ENCODE peak calls at places on chromosome 7, in nine cellular contexts. P is activated T-cell treated with anti-CD3 and anti-CD28 coated beads, Interleukin-2, amount 50 U/mL, for 24 hours; B is cardiac muscle cell; L is A172; C is activated T-helper 1 cell treated with anti-CD3 and anti-CD28 coated beads, Interleukin-2, amount 50 U/mL, for 16 hours; X is GM03348; G is NCI-H1436; R is globus pallidus; K is GM20000. F is an unnamed sample.

GRCh38 chr7:99005776-99006175 is 127.4 kb downstream of the TRRAP start:
- DNase-seq in C (no peak), L (no peak), R (peak), X (no peak), P (no peak), G (no peak), B (no peak), K (peak), F (peak)

GRCh38 chr7:47518827-47519226 is 63.1 kb downstream of the TNS3 start:
- DNase-seq in C (no peak), B (no peak), G (no peak), K (no peak), L (no peak), P (no peak), X (peak), R (no peak), F (no peak)

GRCh38 chr7:122790558-122790957 is 87.8 kb upstream of the RNF148 start:
- DNase-seq in P (no peak), X (no peak), R (no peak), G (peak), K (no peak), B (no peak), C (no peak), L (no peak), F (no peak)

GRCh38 chr7:81367335-81367801 is 402.5 kb downstream of the HGF start:
- DNase-seq in X (peak), L (no peak), K (no peak), C (no peak), R (no peak), P (no peak), B (no peak), G (no peak), F (no peak)

GRCh38 chr7:74483402-74484336 is 30.0 kb downstream of the GTF2IRD1 start:
- DNase-seq in K (no peak), C (no peak), R (no peak), P (no peak), G (no peak), L (peak), X (peak), B (no peak), F (peak)

GRCh38 chr7:117085275-117085674 is 132.0 kb downstream of the ST7 start:
- DNase-seq in L (no peak), C (no peak), K (no peak), P (no peak), X (no peak), B (no peak), R (no peak), G (no peak), F (no peak)

GRCh38 chr7:6436385-6436685 is 11.4 kb downstream of the DAGLB start:
- DNase-seq in C (no peak), K (peak), B (no peak), X (no peak), R (peak), G (no peak), L (no peak), P (no peak), F (no peak)

GRCh38 chr7:81937091-81937490 is 167.2 kb upstream of the HGF start:
- DNase-seq in X (no peak), R (no peak), C (no peak), K (no peak), P (no peak), L (no peak), B (no peak), G (no peak), F (no peak)

GRCh38 chr7:155682484-155682883 is 38.0 kb downstream of the RBM33 start:
- DNase-seq in R (no peak), G (no peak), K (no peak), L (no peak), P (no peak), C (no peak), X (no peak), B (no peak), F (peak)

GRCh38 chr7:131546126-131546525 is 10.3 kb downstream of the PODXL start:
- DNase-seq in K (no peak), C (no peak), P (no peak), B (no peak), G (no peak), L (peak), R (no peak), X (no peak), F (no peak)

GRCh38 chr7:80883188-80884025 is 35.4 kb downstream of the SEMA3C start:
- DNase-seq in L (peak), C (no peak), X (peak), G (no peak), K (no peak), B (no peak), R (no peak), P (no peak), F (no peak)

GRCh38 chr7:113912881-113913280 is 5.9 kb downstream of the PPP1R3A start:
- DNase-seq in P (no peak), G (no peak), B (no peak), K (no peak), X (no peak), R (no peak), L (no peak), C (no peak), F (no peak)

F was measured in left lobe of liver.